ENCODE peak calls at places on chromosomes 12 and 14, in four cellular contexts. One of them, this sample, is unnamed.

GRCh38 chr12:3241621-3242020 is 164.4 kb downstream of the TSPAN9 start:
- DNase-seq in HCT116: no peak
- DNase-seq in GM12878: no peak
- DNase-seq in SK-N-SH: no peak
- DNase-seq in this sample: no peak

GRCh38 chr12:105485321-105485910 is 154.9 kb downstream of the C12orf75 start:
- DNase-seq in HCT116: no peak
- DNase-seq in GM12878: no peak
- DNase-seq in SK-N-SH: no peak
- DNase-seq in this sample: no peak

GRCh38 chr12:109731231-109731731 is 17.7 kb downstream of the FAM222A start:
- DNase-seq in HCT116: no peak
- DNase-seq in GM12878: no peak
- DNase-seq in SK-N-SH: peak
- DNase-seq in this sample: no peak

GRCh38 chr12:109302358-109302757 is 6.7 kb downstream of the FOXN4 start:
- DNase-seq in HCT116: no peak
- DNase-seq in GM12878: no peak
- DNase-seq in SK-N-SH: no peak
- DNase-seq in this sample: no peak

GRCh38 chr12:32651151-32651955 is 27.7 kb upstream of the DNM1L start:
- DNase-seq in HCT116: no peak
- DNase-seq in GM12878: no peak
- DNase-seq in SK-N-SH: no peak
- DNase-seq in this sample: no peak

GRCh38 chr12:65720739-65721138 is 103.5 kb upstream of the HMGA2 start:
- DNase-seq in HCT116: no peak
- DNase-seq in GM12878: no peak
- DNase-seq in SK-N-SH: no peak
- DNase-seq in this sample: no peak

GRCh38 chr12:11814362-11814761 is 164.9 kb downstream of the ETV6 start:
- DNase-seq in HCT116: no peak
- DNase-seq in GM12878: no peak
- DNase-seq in SK-N-SH: no peak
- DNase-seq in this sample: no peak

GRCh38 chr12:118534003-118534402 is 157.6 kb downstream of the SUDS3 start:
- DNase-seq in HCT116: no peak
- DNase-seq in GM12878: no peak
- DNase-seq in SK-N-SH: no peak
- DNase-seq in this sample: no peak

GRCh38 chr12:62372825-62373224 is 93.8 kb upstream of the MON2 start:
- DNase-seq in HCT116: no peak
- DNase-seq in GM12878: no peak
- DNase-seq in SK-N-SH: no peak
- DNase-seq in this sample: no peak

GRCh38 chr14:93116676-93117200 is 1.0 kb upstream of the ITPK1 start:
- DNase-seq in HCT116: no peak
- DNase-seq in GM12878: no peak
- DNase-seq in SK-N-SH: no peak
- DNase-seq in this sample: no peak

GRCh38 chr14:22482085-22482694 is 106.8 kb downstream of the DAD1 start:
- DNase-seq in HCT116: no peak
- DNase-seq in GM12878: no peak
- DNase-seq in SK-N-SH: no peak
- DNase-seq in this sample: no peak

GRCh38 chr14:104187121-104187889 is 48.9 kb downstream of the KIF26A start:
- DNase-seq in HCT116: no peak
- DNase-seq in GM12878: no peak
- DNase-seq in SK-N-SH: no peak
- DNase-seq in this sample: peak

GRCh38 chr12:116612436-116612835 is 53.3 kb downstream of the MAP1LC3B2 start:
- DNase-seq in HCT116: no peak
- DNase-seq in GM12878: no peak
- DNase-seq in SK-N-SH: no peak
- DNase-seq in this sample: no peak

GRCh38 chr12:111642681-111643427 is 42.9 kb downstream of the BRAP start:
- DNase-seq in HCT116: no peak
- DNase-seq in GM12878: no peak
- DNase-seq in SK-N-SH: no peak
- DNase-seq in this sample: no peak

GRCh38 chr14:105477659-105478623 is 3.3 kb downstream of the CRIP2 start:
- DNase-seq in HCT116: no peak
- DNase-seq in GM12878: no peak
- DNase-seq in SK-N-SH: no peak
- DNase-seq in this sample: no peak

GRCh38 chr12:13440844-13441243 is 244.3 kb downstream of the EMP1 start:
- DNase-seq in HCT116: no peak
- DNase-seq in GM12878: no peak
- DNase-seq in SK-N-SH: no peak
- DNase-seq in this sample: no peak

GRCh38 chr14:102236026-102236425 is 68.9 kb downstream of the MOK start:
- DNase-seq in HCT116: no peak
- DNase-seq in GM12878: no peak
- DNase-seq in SK-N-SH: no peak
- DNase-seq in this sample: no peak

GRCh38 chr14:102233081-102233480 is 71.9 kb downstream of the MOK start:
- DNase-seq in HCT116: no peak
- DNase-seq in GM12878: no peak
- DNase-seq in SK-N-SH: no peak
- DNase-seq in this sample: no peak

GRCh38 chr14:102232348-102232625 is 72.7 kb downstream of the MOK start:
- DNase-seq in HCT116: no peak
- DNase-seq in GM12878: no peak
- DNase-seq in SK-N-SH: no peak
- DNase-seq in this sample: no peak

GRCh38 chr14:102235275-102235897 is 69.6 kb downstream of the MOK start:
- DNase-seq in HCT116: peak
- DNase-seq in GM12878: no peak
- DNase-seq in SK-N-SH: peak
- DNase-seq in this sample: peak

GRCh38 chr14:102234331-102235264 is 70.4 kb downstream of the MOK start:
- DNase-seq in HCT116: no peak
- DNase-seq in GM12878: no peak
- DNase-seq in SK-N-SH: no peak
- DNase-seq in this sample: no peak
- TF ChIP-seq JUND in HCT116: no peak
- TF ChIP-seq JUND in GM12878: no peak
- TF ChIP-seq JUND in SK-N-SH: no peak
- TF ChIP-seq JUND in this sample: no peak

GRCh38 chr14:34502826-34503225 is 36.7 kb downstream of the EAPP start:
- DNase-seq in HCT116: no peak
- DNase-seq in GM12878: no peak
- DNase-seq in SK-N-SH: no peak
- DNase-seq in this sample: no peak
- TF ChIP-seq JUND in HCT116: no peak
- TF ChIP-seq JUND in GM12878: no peak
- TF ChIP-seq JUND in SK-N-SH: no peak
- TF ChIP-seq JUND in this sample: no peak

GRCh38 chr12:119931402-119931801 is 54.3 kb upstream of the CIT start:
- DNase-seq in HCT116: no peak
- DNase-seq in GM12878: no peak
- DNase-seq in SK-N-SH: no peak
- DNase-seq in this sample: no peak
- TF ChIP-seq JUND in HCT116: no peak
- TF ChIP-seq JUND in GM12878: no peak
- TF ChIP-seq JUND in SK-N-SH: no peak
- TF ChIP-seq JUND in this sample: no peak

DNA sequence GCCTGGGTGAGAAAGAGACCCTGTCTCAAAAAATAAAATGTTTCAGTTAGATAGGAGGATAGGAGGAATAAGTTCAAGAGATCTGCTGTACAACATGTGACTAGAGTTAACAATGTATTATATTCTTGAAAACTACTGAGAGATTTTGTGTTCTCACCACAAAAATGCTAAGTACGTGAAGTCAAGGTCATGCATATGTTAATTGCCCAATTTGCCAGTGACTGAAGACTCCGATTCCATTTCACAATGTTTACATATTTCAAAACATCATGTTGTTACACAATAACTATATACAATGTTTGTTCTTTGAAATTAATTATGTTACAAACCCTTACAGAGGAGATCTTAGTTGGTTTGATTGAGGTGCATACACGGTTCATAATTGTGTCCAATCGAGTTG is 52.1 kb downstream of the SLC15A4 start:
- DNase-seq in HCT116: no peak
- DNase-seq in GM12878: no peak
- DNase-seq in SK-N-SH: no peak
- DNase-seq in this sample: no peak
- TF ChIP-seq JUND in HCT116: no peak
- TF ChIP-seq JUND in GM12878: no peak
- TF ChIP-seq JUND in SK-N-SH: no peak
- TF ChIP-seq JUND in this sample: no peak

GRCh38 chr12:104573-105081 is 38.1 kb downstream of the IQSEC3 start:
- DNase-seq in HCT116: no peak
- DNase-seq in GM12878: no peak
- DNase-seq in SK-N-SH: no peak
- DNase-seq in this sample: no peak

GRCh38 chr12:105696-106095 is 39.1 kb downstream of the IQSEC3 start:
- DNase-seq in HCT116: no peak
- DNase-seq in GM12878: no peak
- DNase-seq in SK-N-SH: no peak
- DNase-seq in this sample: no peak

GRCh38 chr12:108594-108993 is 42.0 kb downstream of the IQSEC3 start:
- DNase-seq in HCT116: no peak
- DNase-seq in GM12878: no peak
- DNase-seq in SK-N-SH: peak
- DNase-seq in this sample: no peak

GRCh38 chr12:103169-103981 is 36.8 kb downstream of the IQSEC3 start:
- DNase-seq in HCT116: peak
- DNase-seq in GM12878: no peak
- DNase-seq in SK-N-SH: peak
- DNase-seq in this sample: peak

DNA sequence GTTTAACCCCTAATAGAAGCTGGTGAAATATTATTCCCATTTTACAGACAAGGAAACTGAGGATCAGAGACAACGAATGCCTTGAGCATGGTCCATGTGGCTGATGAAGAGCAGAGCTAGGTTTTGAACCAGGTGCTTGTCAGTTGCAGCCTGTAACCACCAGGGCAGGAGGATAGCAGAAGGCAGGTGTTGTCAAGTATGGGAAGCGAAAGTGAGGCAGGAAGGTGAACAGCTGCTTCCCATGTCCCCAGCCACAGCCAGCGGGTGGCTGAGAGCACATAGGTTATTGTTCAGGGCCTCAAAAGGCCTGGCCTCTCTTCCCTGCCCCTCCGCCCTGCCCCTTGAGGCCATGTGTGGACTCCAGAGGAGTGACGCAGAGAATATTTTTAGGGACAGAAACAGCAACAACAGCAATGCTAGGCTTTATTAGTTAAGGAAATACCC is 39.6 kb downstream of the IQSEC3 start:
- DNase-seq in HCT116: peak
- DNase-seq in GM12878: peak
- DNase-seq in SK-N-SH: no peak
- DNase-seq in this sample: no peak
- TF ChIP-seq JUND in HCT116: no peak
- TF ChIP-seq JUND in GM12878: no peak
- TF ChIP-seq JUND in SK-N-SH: no peak
- TF ChIP-seq JUND in this sample: no peak

GRCh38 chr14:76456200-76456599 is 80.3 kb downstream of the ESRRB start:
- DNase-seq in HCT116: peak
- DNase-seq in GM12878: peak
- DNase-seq in SK-N-SH: peak
- DNase-seq in this sample: no peak
- TF ChIP-seq JUND in HCT116: no peak
- TF ChIP-seq JUND in GM12878: no peak
- TF ChIP-seq JUND in SK-N-SH: no peak
- TF ChIP-seq JUND in this sample: no peak

DNA sequence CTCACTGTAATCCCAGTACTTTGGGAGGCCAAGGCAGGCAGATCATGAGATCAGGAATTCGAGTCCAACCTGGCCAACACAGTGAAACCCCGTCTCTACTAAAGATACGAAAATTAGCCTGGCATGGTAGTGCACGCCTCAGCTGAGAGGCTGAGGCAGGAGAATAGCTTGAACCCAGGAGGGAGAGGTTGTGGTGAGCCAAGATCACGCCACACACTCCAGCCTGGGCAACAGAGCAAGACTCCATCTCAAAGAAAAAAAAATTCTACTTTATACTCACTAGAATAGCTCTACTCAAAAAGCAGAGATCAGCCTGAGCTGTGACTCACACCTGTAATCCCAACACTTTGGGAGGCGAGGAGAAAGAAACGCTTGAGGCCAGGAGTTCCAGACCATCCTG is 17.1 kb downstream of the NUMB start:
- DNase-seq in HCT116: no peak
- DNase-seq in GM12878: no peak
- DNase-seq in SK-N-SH: no peak
- DNase-seq in this sample: no peak
- TF ChIP-seq JUND in HCT116: no peak
- TF ChIP-seq JUND in GM12878: no peak
- TF ChIP-seq JUND in SK-N-SH: no peak
- TF ChIP-seq JUND in this sample: no peak

DNA sequence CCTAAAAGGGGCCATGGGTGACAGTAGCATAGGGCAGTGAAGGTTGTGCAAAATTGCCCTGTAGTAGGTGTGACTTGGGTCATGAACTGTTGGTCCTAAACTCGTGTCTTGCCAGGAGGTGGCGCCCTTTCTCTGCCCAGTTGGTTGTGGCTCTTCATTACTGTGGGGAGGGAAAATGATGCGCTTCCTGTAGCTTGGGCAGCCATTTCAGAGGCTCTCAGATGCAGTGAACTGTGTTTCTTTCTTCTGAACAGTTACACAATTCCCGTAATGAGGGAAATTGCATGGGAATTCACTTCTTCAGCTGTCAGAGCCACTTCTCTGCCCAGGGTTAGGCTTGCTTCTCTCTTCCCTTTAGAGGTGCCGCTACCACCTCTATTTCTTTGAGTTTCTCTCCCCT is 148.1 kb upstream of the NRXN3 start:
- DNase-seq in HCT116: peak
- DNase-seq in GM12878: peak
- DNase-seq in SK-N-SH: peak
- DNase-seq in this sample: peak
- TF ChIP-seq JUND in HCT116: no peak
- TF ChIP-seq JUND in GM12878: no peak
- TF ChIP-seq JUND in SK-N-SH: no peak
- TF ChIP-seq JUND in this sample: no peak

GRCh38 chr14:70988452-70988851 is 81.2 kb downstream of the PCNX1 start:
- DNase-seq in HCT116: no peak
- DNase-seq in GM12878: no peak
- DNase-seq in SK-N-SH: no peak
- DNase-seq in this sample: no peak
- TF ChIP-seq JUND in HCT116: no peak
- TF ChIP-seq JUND in GM12878: no peak
- TF ChIP-seq JUND in SK-N-SH: no peak
- TF ChIP-seq JUND in this sample: no peak

This sample was measured in T47D.